ENCODE peak calls at places on chromosomes 1 and 21, in four cellular contexts. L is GM12891, T is GM12878, E is HL-60. P is an unnamed sample.

GRCh38 chr1:24981632-24982007 is 51.5 kb upstream of the RUNX3 start:
- DNase-seq in T (no peak), L (no peak), E (no peak), P (no peak)

GRCh38 chr1:168974117-168974516 is 132.4 kb upstream of the ATP1B1 start:
- DNase-seq in L (no peak), E (no peak), T (no peak), P (no peak)

GRCh38 chr1:33436557-33437296 is 5.8 kb upstream of the PHC2 start:
- DNase-seq in E (no peak), T (no peak), L (no peak), P (peak)

GRCh38 chr21:33025471-33026298 is at the start of gene OLIG2:
- DNase-seq in E (peak), L (no peak), T (no peak), P (no peak)

GRCh38 chr1:21097744-21098143 is 79.0 kb downstream of the EIF4G3 start:
- DNase-seq in T (no peak), L (no peak), E (no peak), P (no peak)

GRCh38 chr1:226788965-226789364 is 49.9 kb upstream of the ITPKB start:
- DNase-seq in L (no peak), T (peak), E (no peak), P (no peak)

GRCh38 chr1:184881941-184882648 is 92.2 kb downstream of the NIBAN1 start:
- DNase-seq in L (no peak), E (peak), T (no peak), P (no peak)

GRCh38 chr1:73948021-73948420 is 250.0 kb downstream of the LRRIQ3 start:
- DNase-seq in T (no peak), L (no peak), E (no peak), P (no peak)

GRCh38 chr1:13549521-13549920 is 34.1 kb upstream of the PDPN start:
- DNase-seq in L (no peak), T (no peak), E (no peak), P (no peak)

GRCh38 chr1:151984313-151984956 is 9.2 kb downstream of the S100A10 start:
- DNase-seq in E (no peak), T (peak), L (peak), P (no peak)

GRCh38 chr1:220370041-220370700 is 97.9 kb upstream of the RAB3GAP2 start:
- DNase-seq in L (no peak), T (no peak), E (no peak), P (no peak)

GRCh38 chr1:119485246-119485645 is 21.8 kb upstream of the HSD3B1 start:
- DNase-seq in E (no peak), L (no peak), T (no peak), P (no peak)

GRCh38 chr21:31892686-31893085 is 19.9 kb downstream of the HUNK start:
- DNase-seq in T (no peak), L (no peak), E (no peak), P (no peak)

GRCh38 chr1:41365772-41366427 is 4.7 kb downstream of the FOXO6 start:
- DNase-seq in T (peak), L (no peak), E (no peak), P (no peak)

GRCh38 chr1:156828414-156829085 is 11.9 kb upstream of the SH2D2A start:
- DNase-seq in E (no peak), T (no peak), L (no peak), P (no peak)

GRCh38 chr1:22832414-22832786 is 121.8 kb downstream of the EPHB2 start:
- DNase-seq in E (no peak), T (no peak), L (no peak), P (no peak)

GRCh38 chr1:10693497-10694273 is 102.8 kb downstream of the CASZ1 start:
- DNase-seq in T (no peak), E (peak), L (peak), P (peak)

GRCh38 chr1:183319051-183319450 is 99.1 kb downstream of the NMNAT2 start:
- DNase-seq in L (no peak), E (no peak), T (no peak), P (no peak)

GRCh38 chr1:46302091-46303037 is 1.1 kb downstream of the LRRC41 start:
- DNase-seq in T (no peak), E (peak), L (peak), P (peak)

GRCh38 chr1:160149706-160150105 is 1.7 kb upstream of the ATP1A4 start:
- DNase-seq in T (no peak), E (no peak), L (no peak), P (no peak)

GRCh38 chr1:161427733-161428516 is 60.2 kb upstream of the CFAP126 start:
- DNase-seq in E (no peak), T (peak), L (no peak), P (peak)

GRCh38 chr1:92820024-92820423 is 11.8 kb upstream of the RPL5 start:
- DNase-seq in E (no peak), T (no peak), L (no peak), P (no peak)

DNA sequence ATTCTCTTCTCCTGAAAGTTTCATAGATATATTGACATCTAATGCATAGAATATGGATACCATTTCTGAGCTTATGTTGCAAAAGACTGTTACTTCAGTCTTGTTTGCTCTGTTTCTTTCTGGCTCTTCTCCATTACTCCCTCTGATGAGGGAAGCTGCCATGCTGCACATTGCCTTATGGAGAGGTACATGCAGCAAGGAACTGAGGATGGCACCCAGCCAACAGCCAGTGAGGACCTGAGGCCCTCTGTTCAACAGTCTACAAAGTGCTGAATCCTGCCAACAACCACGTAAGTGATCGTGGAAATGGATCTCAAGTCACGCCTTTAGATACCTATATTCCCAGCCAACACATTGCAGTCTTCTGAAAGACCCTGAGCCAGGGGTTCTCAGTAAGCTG is 66.6 kb upstream of the ADAMTS5 start:
- DNase-seq in E (no peak), L (no peak), T (no peak), P (no peak)
- TF ChIP-seq SPI1 in E (no peak), L (no peak), T (no peak), P (no peak)

GRCh38 chr1:8818325-8818775 is 910 bp upstream of the RERE start:
- DNase-seq in T (no peak), E (peak), L (no peak), P (no peak)

GRCh38 chr1:8821084-8821483 is 3.6 kb upstream of the RERE start:
- DNase-seq in E (no peak), T (no peak), L (no peak), P (no peak)

GRCh38 chr1:8823295-8823664 is 5.8 kb upstream of the RERE start:
- DNase-seq in T (no peak), E (no peak), L (no peak), P (no peak)

GRCh38 chr1:8825985-8826481 is 8.6 kb upstream of the RERE start:
- DNase-seq in E (no peak), T (no peak), L (no peak), P (no peak)

DNA sequence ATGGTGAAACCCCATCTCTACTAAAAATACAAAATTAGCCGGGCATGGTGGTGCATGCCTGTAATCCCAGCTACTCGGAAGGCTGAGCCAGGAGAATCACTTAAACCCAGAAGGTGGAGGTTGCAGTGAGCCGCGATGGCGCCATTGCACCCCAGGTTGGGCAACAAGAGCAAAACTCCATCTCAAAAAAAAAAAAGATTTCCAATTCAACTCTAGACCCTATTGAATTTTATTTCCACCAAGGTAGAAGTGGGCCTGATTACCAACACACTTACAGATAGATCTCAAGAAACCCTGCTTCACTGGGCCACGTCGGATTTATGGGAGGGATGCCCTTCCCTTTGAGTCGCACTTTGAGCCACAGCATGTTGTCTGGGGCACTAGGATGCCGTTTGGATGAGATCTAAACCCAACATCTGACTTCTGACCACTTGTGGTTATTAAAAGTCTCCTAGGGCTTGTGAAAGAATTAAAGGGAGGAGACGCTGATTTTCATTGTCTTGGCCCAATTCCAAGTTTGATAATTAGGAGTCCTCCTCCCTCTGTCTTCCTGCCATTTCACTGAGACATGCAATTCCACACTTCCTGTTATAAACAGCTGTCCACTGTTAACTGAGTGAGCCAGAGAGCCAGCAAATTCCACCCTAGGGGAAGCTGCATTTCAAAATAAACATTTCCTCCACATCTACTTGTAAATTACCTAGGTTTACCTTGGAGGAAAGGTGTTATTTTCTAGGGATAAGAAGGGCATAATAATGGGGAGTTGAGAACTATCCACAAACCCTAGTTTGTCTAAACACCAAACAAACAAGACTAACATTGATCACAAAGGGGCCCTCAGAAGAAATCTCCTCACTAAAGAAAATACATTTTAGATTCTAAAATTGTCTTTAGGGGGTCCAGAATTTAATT is 5.2 kb upstream of the RERE start:
- DNase-seq in E (peak), L (no peak), T (no peak), P (peak)
- TF ChIP-seq SPI1 in E (peak), L (no peak), T (no peak), P (peak)

DNA sequence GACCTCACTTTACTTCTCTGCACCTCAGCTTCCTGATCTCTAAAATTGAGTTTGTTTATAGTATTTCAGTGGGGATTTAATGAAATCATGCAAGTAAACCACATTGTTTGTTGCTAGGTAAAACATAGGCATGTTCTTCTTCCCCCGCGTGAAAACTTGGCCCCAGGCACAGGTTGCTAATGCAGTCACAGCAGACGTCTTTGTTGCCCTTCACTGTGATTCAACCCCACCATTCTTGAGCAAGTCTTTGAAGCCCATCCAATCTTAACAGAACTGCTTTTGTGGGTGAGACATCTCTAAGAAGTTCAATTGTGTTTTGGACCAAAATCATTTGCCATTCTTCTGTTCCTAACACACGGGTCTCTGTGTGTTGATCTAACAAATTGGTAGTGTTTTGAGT is 185.5 kb downstream of the ZNF281 start:
- DNase-seq in L (no peak), E (no peak), T (no peak), P (no peak)
- TF ChIP-seq SPI1 in L (no peak), E (no peak), T (no peak), P (no peak)

DNA sequence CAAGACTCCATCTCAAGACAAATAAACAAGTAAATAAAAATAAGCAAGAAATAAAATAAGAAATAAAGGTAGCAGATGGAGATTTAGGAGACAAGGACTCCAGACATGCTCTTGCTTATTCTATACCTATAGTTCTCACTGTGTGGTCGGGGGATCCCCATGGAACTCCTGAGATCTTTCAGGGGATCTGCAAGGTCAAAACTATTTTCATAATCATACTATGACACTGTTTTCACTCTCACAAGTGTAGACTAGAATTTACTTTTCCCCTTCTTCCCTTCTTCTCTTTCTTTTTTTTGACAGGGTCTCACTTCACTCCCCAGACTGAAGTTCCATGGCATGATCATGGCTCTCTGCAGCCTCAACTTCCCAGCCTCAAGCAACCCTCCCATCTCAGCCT is 29.8 kb upstream of the NLRP3 start:
- DNase-seq in L (no peak), E (no peak), T (no peak), P (no peak)
- TF ChIP-seq SPI1 in L (no peak), E (no peak), T (no peak), P (no peak)

DNA sequence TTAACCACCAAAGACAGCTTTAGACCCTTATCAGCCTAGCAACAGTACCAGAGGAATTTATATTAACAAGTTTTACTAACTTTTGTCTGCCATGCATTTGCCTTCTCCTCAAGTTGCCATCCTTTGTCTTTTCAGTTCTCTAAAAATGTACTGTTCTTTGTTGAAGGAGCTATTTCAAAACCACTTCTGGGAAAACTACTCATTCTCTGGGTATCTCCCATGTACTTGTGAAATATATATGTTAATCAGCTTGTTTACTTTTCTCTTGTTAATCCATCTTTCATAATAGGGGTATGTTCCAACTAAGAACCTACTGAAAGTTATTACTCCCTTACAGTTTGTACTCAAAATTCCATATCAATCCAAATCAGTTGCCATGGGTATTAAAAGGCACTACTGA is 16.3 kb downstream of the DPYD start:
- DNase-seq in L (no peak), T (no peak), E (no peak), P (no peak)
- TF ChIP-seq SPI1 in L (no peak), T (no peak), E (no peak), P (no peak)

DNA sequence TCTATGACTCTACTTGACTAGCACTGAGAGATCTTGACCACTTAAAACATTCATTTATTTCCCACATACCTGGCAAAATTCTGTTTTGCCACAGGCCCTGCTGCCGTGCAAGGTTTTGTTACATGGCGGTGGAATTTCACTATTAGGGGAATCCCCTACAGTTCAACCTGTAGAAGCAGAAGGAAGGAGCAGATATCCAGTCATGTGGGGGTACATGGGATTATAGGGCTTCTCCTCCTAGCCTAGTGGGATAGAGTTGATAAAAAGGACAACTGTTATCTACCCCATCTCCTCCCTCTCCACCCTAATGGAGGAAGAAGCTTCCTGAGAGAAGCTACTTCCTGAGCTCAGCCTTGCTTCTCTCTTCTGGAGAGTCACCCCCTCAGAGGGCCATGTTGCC is 17.7 kb upstream of the PROK1 start:
- DNase-seq in T (no peak), E (no peak), L (no peak), P (peak)
- TF ChIP-seq SPI1 in T (no peak), E (no peak), L (no peak), P (no peak)

DNA sequence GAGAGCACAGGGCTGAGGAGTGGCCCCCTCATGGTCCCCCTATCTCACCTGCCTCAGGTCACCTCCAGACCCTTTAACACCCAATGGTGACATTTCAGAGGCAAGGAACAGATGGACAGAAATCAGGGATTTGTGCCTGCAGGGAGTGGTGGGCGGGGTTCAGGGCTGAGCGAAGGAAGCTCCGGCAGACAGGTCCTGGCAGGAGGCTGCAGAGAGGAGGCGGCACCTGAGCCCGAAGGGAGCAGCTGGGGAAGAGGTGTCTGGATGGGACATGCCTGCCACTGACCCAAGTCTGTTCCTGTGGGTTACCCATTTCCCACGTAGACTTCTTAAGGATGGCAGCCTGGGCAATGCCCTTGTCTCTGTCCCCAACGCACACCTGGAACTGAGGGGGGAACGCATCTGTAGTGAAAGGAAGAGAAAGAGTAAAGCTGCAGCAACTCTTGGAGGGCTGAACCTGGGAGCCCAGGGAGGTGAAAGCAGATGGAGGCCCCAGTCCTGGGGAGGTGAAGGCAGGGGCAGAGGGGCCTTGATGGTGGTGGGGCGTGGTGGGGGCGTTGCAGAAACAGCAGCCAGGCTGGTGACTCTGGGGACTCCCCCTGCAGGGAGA is 61.6 kb upstream of the ADARB1 start:
- DNase-seq in E (no peak), T (no peak), L (no peak), P (no peak)
- TF ChIP-seq SPI1 in E (no peak), T (no peak), L (no peak), P (no peak)

GRCh38 chr1:145977486-145978476 is 13.3 kb downstream of the POLR3GL start:
- DNase-seq in E (peak), L (peak), T (no peak), P (peak)

GRCh38 chr1:145975216-145975615 is 10.7 kb downstream of the POLR3GL start:
- DNase-seq in L (no peak), T (no peak), E (no peak), P (no peak)

GRCh38 chr1:145974721-145975120 is 10.2 kb downstream of the POLR3GL start:
- DNase-seq in E (no peak), T (no peak), L (no peak), P (no peak)

GRCh38 chr1:145977016-145977415 is 12.5 kb downstream of the POLR3GL start:
- DNase-seq in E (no peak), L (no peak), T (no peak), P (no peak)

DNA sequence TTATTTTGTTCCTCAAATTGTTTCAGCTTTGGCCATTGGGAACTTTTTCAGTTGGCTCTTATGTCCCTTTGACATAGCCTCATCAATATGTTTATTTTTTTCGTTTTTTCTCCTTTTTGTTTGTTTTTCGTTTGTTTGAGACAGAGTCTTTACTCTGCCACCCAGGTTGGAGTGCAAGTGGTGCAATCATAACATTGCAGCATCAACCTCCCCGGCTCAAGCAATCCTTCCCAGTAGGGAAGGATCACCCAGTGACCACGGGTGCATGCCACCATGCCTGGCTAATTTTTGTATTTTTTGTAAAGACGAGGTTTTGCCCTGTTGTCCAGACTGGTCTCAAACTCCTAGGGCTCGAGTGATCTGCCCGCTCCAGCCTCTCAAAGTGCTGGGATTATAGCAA is 8.1 kb downstream of the POLR3GL start:
- DNase-seq in E (peak), L (no peak), T (no peak), P (no peak)
- TF ChIP-seq SPI1 in E (no peak), L (no peak), T (no peak), P (no peak)

DNA sequence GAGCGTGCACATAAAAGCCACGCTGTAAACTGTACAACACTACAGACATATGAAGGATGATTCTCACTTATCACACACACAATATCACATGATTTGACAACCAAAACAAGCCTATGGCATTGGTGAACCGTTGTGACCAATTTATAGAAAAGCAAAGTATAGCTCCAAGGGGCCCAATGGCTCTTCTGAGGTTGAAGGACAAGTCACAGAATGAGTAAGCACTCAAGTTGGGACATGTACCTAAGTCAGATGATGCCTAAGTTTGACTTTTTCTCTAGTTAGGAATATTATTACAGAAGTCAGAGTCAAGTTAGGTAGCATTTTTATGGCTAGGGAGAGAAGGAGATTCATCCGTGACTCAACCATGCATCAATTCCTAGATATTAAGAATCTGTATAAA is 45.7 kb downstream of the PLPP3 start:
- DNase-seq in T (no peak), L (no peak), E (no peak), P (no peak)
- TF ChIP-seq SPI1 in T (no peak), L (no peak), E (no peak), P (no peak)

P was measured in K562.